ENCODE peak calls at places on chromosomes 1 and 21, in seven cellular contexts. One of them, this sample, is unnamed.
A peak's percentile ranks its signal among the peaks of the same experiment; 100 is the strongest.

GRCh38 chr1:44485229-44485932 is 80.3 kb downstream of the RNF220 start:
- DNase-seq in HCT116: no peak
- DNase-seq in H1: no peak
- DNase-seq in GM12878: no peak
- DNase-seq in K562: peak; percentile 87
- DNase-seq in HepG2: no peak
- DNase-seq in SK-N-SH: no peak
- DNase-seq in this sample: peak; percentile 43

GRCh38 chr21:27505516-27505915 is 538.6 kb upstream of the ADAMTS5 start:
- DNase-seq in K562: no peak
- DNase-seq in HepG2: no peak
- DNase-seq in HCT116: no peak
- DNase-seq in GM12878: no peak
- DNase-seq in H1: no peak
- DNase-seq in SK-N-SH: no peak
- DNase-seq in this sample: no peak

GRCh38 chr1:14913475-14914155 is 239.9 kb upstream of the TMEM51 start:
- DNase-seq in K562: no peak
- DNase-seq in SK-N-SH: no peak
- DNase-seq in H1: no peak
- DNase-seq in HepG2: no peak
- DNase-seq in HCT116: no peak
- DNase-seq in GM12878: peak; percentile 65
- DNase-seq in this sample: no peak

GRCh38 chr1:199273837-199274379 is 635.1 kb downstream of the PTPRC start:
- DNase-seq in HCT116: no peak
- DNase-seq in HepG2: no peak
- DNase-seq in K562: no peak
- DNase-seq in H1: no peak
- DNase-seq in GM12878: peak; percentile 65
- DNase-seq in SK-N-SH: no peak
- DNase-seq in this sample: no peak

GRCh38 chr21:38822754-38823374 is 17.1 kb downstream of the ETS2 start:
- DNase-seq in GM12878: no peak
- DNase-seq in HCT116: no peak
- DNase-seq in H1: peak; percentile 35
- DNase-seq in SK-N-SH: no peak
- DNase-seq in HepG2: no peak
- DNase-seq in K562: no peak
- DNase-seq in this sample: no peak

GRCh38 chr1:100322436-100323211 is 29.7 kb upstream of the CDC14A start:
- DNase-seq in H1: no peak
- DNase-seq in HCT116: no peak
- DNase-seq in SK-N-SH: no peak
- DNase-seq in GM12878: no peak
- DNase-seq in K562: no peak
- DNase-seq in HepG2: peak; percentile 52
- DNase-seq in this sample: no peak

GRCh38 chr21:42381347-42381984 is 14.4 kb downstream of the TMPRSS3 start:
- DNase-seq in SK-N-SH: no peak
- DNase-seq in HCT116: peak; percentile 59
- DNase-seq in H1: no peak
- DNase-seq in GM12878: no peak
- DNase-seq in K562: peak; percentile 45
- DNase-seq in HepG2: peak; percentile 69
- DNase-seq in this sample: peak; percentile 28

GRCh38 chr1:153944822-153945117 is 1.7 kb downstream of the DENND4B start:
- DNase-seq in HCT116: no peak
- DNase-seq in GM12878: no peak
- DNase-seq in SK-N-SH: no peak
- DNase-seq in HepG2: no peak
- DNase-seq in K562: no peak
- DNase-seq in H1: no peak
- DNase-seq in this sample: no peak

GRCh38 chr1:35915693-35916092 is 15.2 kb upstream of the AGO3 start:
- DNase-seq in HCT116: no peak
- DNase-seq in GM12878: no peak
- DNase-seq in K562: no peak
- DNase-seq in HepG2: no peak
- DNase-seq in SK-N-SH: no peak
- DNase-seq in H1: no peak
- DNase-seq in this sample: no peak

GRCh38 chr1:44775930-44776748 is 799 bp downstream of the RPS8 start:
- DNase-seq in K562: peak; percentile 54
- DNase-seq in H1: no peak
- DNase-seq in SK-N-SH: no peak
- DNase-seq in HepG2: no peak
- DNase-seq in GM12878: no peak
- DNase-seq in HCT116: no peak
- DNase-seq in this sample: no peak

GRCh38 chr1:94983343-94983742 is 56.4 kb upstream of the CNN3 start:
- DNase-seq in K562: no peak
- DNase-seq in H1: no peak
- DNase-seq in GM12878: no peak
- DNase-seq in SK-N-SH: no peak
- DNase-seq in HCT116: no peak
- DNase-seq in HepG2: no peak
- DNase-seq in this sample: no peak

GRCh38 chr1:39474810-39475209 is 16.6 kb upstream of the BMP8A start:
- DNase-seq in GM12878: no peak
- DNase-seq in H1: no peak
- DNase-seq in HCT116: no peak
- DNase-seq in HepG2: no peak
- DNase-seq in SK-N-SH: no peak
- DNase-seq in K562: no peak
- DNase-seq in this sample: no peak

GRCh38 chr21:27532081-27532480 is 565.2 kb upstream of the ADAMTS5 start:
- DNase-seq in H1: no peak
- DNase-seq in K562: no peak
- DNase-seq in HepG2: peak; percentile 41
- DNase-seq in SK-N-SH: no peak
- DNase-seq in HCT116: no peak
- DNase-seq in GM12878: no peak
- DNase-seq in this sample: no peak

GRCh38 chr1:186183219-186183618 is 191.8 kb downstream of the TPR start:
- DNase-seq in GM12878: no peak
- DNase-seq in H1: no peak
- DNase-seq in SK-N-SH: no peak
- DNase-seq in K562: no peak
- DNase-seq in HCT116: peak; percentile 33
- DNase-seq in HepG2: no peak
- DNase-seq in this sample: no peak

GRCh38 chr1:31372961-31373896 is at the start of gene FABP3:
- DNase-seq in K562: peak; percentile 86
- DNase-seq in GM12878: no peak
- DNase-seq in HCT116: no peak
- DNase-seq in SK-N-SH: peak; percentile 68
- DNase-seq in HepG2: peak; percentile 71
- DNase-seq in H1: peak; percentile 91
- DNase-seq in this sample: no peak
- TF ChIP-seq POLR2AphosphoS5 in K562: no peak
- TF ChIP-seq POLR2AphosphoS5 in GM12878: no peak
- TF ChIP-seq POLR2AphosphoS5 in HCT116: no peak
- TF ChIP-seq POLR2AphosphoS5 in SK-N-SH: no peak
- TF ChIP-seq POLR2AphosphoS5 in HepG2: peak; percentile 26
- TF ChIP-seq POLR2AphosphoS5 in H1: peak; percentile 94
- TF ChIP-seq POLR2AphosphoS5 in this sample: no peak

GRCh38 chr1:48858200-48858599 is 81.5 kb upstream of the BEND5 start:
- DNase-seq in SK-N-SH: no peak
- DNase-seq in HepG2: no peak
- DNase-seq in HCT116: no peak
- DNase-seq in H1: no peak
- DNase-seq in GM12878: no peak
- DNase-seq in K562: no peak
- DNase-seq in this sample: no peak

GRCh38 chr1:48848035-48848434 is 71.3 kb upstream of the BEND5 start:
- DNase-seq in SK-N-SH: no peak
- DNase-seq in HCT116: no peak
- DNase-seq in GM12878: no peak
- DNase-seq in H1: no peak
- DNase-seq in K562: no peak
- DNase-seq in HepG2: no peak
- DNase-seq in this sample: no peak

GRCh38 chr1:48851638-48852037 is 74.9 kb upstream of the BEND5 start:
- DNase-seq in HCT116: no peak
- DNase-seq in H1: no peak
- DNase-seq in K562: no peak
- DNase-seq in HepG2: no peak
- DNase-seq in SK-N-SH: no peak
- DNase-seq in GM12878: no peak
- DNase-seq in this sample: no peak

DNA sequence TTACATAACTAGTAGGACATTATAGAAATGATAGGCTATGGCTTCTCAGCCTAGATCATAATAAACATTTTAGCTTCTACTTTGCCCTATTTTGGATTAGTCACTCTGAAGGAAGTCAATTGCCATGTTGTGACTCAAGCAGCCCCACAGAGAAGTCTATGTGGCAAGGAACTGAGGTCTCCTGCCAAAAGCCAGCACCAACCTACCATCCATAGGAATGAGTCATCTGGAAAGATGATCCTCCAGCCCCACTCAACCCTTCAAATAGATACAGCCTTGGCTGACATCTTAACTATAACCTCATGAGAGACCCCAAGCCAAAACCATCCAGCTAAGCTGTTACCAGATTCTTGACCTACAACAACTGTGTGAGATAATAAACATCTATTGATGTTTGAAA is 76.3 kb upstream of the BEND5 start:
- DNase-seq in H1: no peak
- DNase-seq in HepG2: no peak
- DNase-seq in GM12878: no peak
- DNase-seq in K562: no peak
- DNase-seq in HCT116: no peak
- DNase-seq in SK-N-SH: no peak
- DNase-seq in this sample: no peak
- TF ChIP-seq SIN3A in H1: no peak
- TF ChIP-seq SIN3A in HepG2: no peak
- TF ChIP-seq SIN3A in GM12878: no peak
- TF ChIP-seq SIN3A in K562: no peak
- TF ChIP-seq SIN3A in HCT116: no peak
- TF ChIP-seq SIN3A in SK-N-SH: no peak
- TF ChIP-seq SIN3A in this sample: no peak

DNA sequence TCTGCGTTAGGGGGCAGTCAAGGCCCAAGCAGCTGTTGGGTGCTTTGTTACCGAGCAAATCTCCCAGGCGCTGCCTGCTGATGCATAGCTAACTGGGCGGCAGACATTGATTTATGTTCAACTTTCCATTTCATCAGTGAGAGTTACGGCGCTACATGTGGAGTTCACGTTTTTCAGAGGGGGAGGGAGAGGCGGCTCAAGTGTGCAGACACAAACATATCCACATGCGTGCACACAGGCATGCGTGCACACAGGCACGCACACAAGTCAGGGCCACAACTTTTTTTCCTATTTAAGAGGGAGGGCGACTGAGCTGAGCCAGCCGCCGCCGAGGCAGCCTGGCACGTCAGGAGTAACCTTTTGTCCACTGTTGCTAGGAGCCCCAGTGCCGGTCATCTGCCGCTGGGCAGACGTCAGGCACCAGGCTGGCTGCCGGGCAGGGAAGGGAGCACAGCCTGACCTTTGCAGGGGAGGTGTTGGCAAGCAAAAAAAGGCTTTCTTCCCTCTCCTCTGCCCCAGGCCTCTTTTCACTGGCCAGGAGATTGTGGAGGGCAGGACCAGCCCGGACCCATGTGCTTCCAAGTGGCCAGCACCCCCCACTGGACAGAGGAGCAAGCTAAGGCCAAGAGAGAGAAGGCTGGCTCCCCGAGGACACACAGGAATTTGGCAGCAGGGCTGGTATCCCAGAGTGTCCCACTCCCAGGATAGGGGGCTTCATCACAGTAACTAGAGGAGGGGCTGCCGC is 73.3 kb downstream of the MRPL37 start:
- DNase-seq in GM12878: peak; percentile 19
- DNase-seq in K562: peak; percentile 88
- DNase-seq in HepG2: no peak
- DNase-seq in HCT116: no peak
- DNase-seq in H1: peak; percentile 65
- DNase-seq in SK-N-SH: peak; percentile 80
- DNase-seq in this sample: peak; percentile 2
- TF ChIP-seq POLR2AphosphoS5 in GM12878: no peak
- TF ChIP-seq POLR2AphosphoS5 in K562: peak; percentile 30
- TF ChIP-seq POLR2AphosphoS5 in HepG2: no peak
- TF ChIP-seq POLR2AphosphoS5 in HCT116: no peak
- TF ChIP-seq POLR2AphosphoS5 in H1: no peak
- TF ChIP-seq POLR2AphosphoS5 in SK-N-SH: no peak
- TF ChIP-seq POLR2AphosphoS5 in this sample: no peak

GRCh38 chr1:172870901-172871606 is 179.7 kb downstream of the TNFSF18 start:
- DNase-seq in HepG2: no peak
- DNase-seq in GM12878: no peak
- DNase-seq in H1: no peak
- DNase-seq in SK-N-SH: no peak
- DNase-seq in K562: no peak
- DNase-seq in HCT116: peak; percentile 93
- DNase-seq in this sample: no peak
- TF ChIP-seq SIN3A in HepG2: no peak
- TF ChIP-seq SIN3A in GM12878: no peak
- TF ChIP-seq SIN3A in H1: no peak
- TF ChIP-seq SIN3A in SK-N-SH: no peak
- TF ChIP-seq SIN3A in K562: no peak
- TF ChIP-seq SIN3A in HCT116: peak; percentile 81
- TF ChIP-seq SIN3A in this sample: no peak